ENCODE peak calls at places on chromosomes 5 and 9, in six cellular contexts. One of them, this sample, is unnamed.

GRCh38 chr5:109876941-109877669 is 187.4 kb downstream of the MAN2A1 start:
- DNase-seq in HepG2: no peak
- DNase-seq in PC-3: peak; percentile 94
- DNase-seq in fibroblast of lung: peak; percentile 26
- DNase-seq in neural progenitor cell: no peak
- DNase-seq in PC-9: peak; percentile 38
- DNase-seq in this sample: no peak

GRCh38 chr5:59321631-59322030 is 571.9 kb downstream of the PDE4D start:
- DNase-seq in HepG2: no peak
- DNase-seq in PC-3: no peak
- DNase-seq in fibroblast of lung: no peak
- DNase-seq in neural progenitor cell: no peak
- DNase-seq in PC-9: no peak
- DNase-seq in this sample: no peak

GRCh38 chr9:95508968-95509850 is 7.6 kb downstream of the PTCH1 start:
- DNase-seq in HepG2: peak; percentile 73
- DNase-seq in PC-3: peak; percentile 74
- DNase-seq in fibroblast of lung: peak; percentile 95
- DNase-seq in neural progenitor cell: peak; percentile 99
- DNase-seq in PC-9: peak; percentile 75
- DNase-seq in this sample: no peak

GRCh38 chr5:68303038-68303738 is 87.6 kb downstream of the PIK3R1 start:
- DNase-seq in HepG2: no peak
- DNase-seq in PC-3: no peak
- DNase-seq in fibroblast of lung: no peak
- DNase-seq in neural progenitor cell: no peak
- DNase-seq in PC-9: no peak
- DNase-seq in this sample: no peak

GRCh38 chr5:38600334-38601045 is 44.0 kb upstream of the LIFR start:
- DNase-seq in HepG2: no peak
- DNase-seq in PC-3: peak; percentile 63
- DNase-seq in fibroblast of lung: peak; percentile 72
- DNase-seq in neural progenitor cell: no peak
- DNase-seq in PC-9: no peak
- DNase-seq in this sample: no peak

GRCh38 chr5:57989378-57989777 is 470.5 kb downstream of the PLK2 start:
- DNase-seq in HepG2: no peak
- DNase-seq in PC-3: peak; percentile 68
- DNase-seq in fibroblast of lung: no peak
- DNase-seq in neural progenitor cell: no peak
- DNase-seq in PC-9: peak; percentile 48
- DNase-seq in this sample: no peak

GRCh38 chr9:33939924-33940874 is 108.5 kb downstream of the UBAP2 start:
- DNase-seq in HepG2: peak; percentile 98
- DNase-seq in PC-3: peak; percentile 71
- DNase-seq in fibroblast of lung: no peak
- DNase-seq in neural progenitor cell: no peak
- DNase-seq in PC-9: no peak
- DNase-seq in this sample: no peak

GRCh38 chr9:119802115-119802514 is 432.9 kb upstream of the BRINP1 start:
- DNase-seq in HepG2: no peak
- DNase-seq in PC-3: no peak
- DNase-seq in fibroblast of lung: no peak
- DNase-seq in neural progenitor cell: no peak
- DNase-seq in PC-9: no peak
- DNase-seq in this sample: no peak

GRCh38 chr9:21556581-21557427 is 74.7 kb upstream of the IFNE start:
- DNase-seq in HepG2: no peak
- DNase-seq in PC-3: no peak
- DNase-seq in fibroblast of lung: peak; percentile 67
- DNase-seq in neural progenitor cell: no peak
- DNase-seq in PC-9: no peak
- DNase-seq in this sample: no peak

GRCh38 chr9:6827370-6827949 is 69.7 kb downstream of the KDM4C start:
- DNase-seq in HepG2: peak; percentile 71
- DNase-seq in PC-3: peak; percentile 79
- DNase-seq in fibroblast of lung: peak; percentile 58
- DNase-seq in neural progenitor cell: peak; percentile 73
- DNase-seq in PC-9: no peak
- DNase-seq in this sample: peak; percentile 51

GRCh38 chr9:120175031-120175430 is 404.9 kb downstream of the CDK5RAP2 start:
- DNase-seq in HepG2: no peak
- DNase-seq in PC-3: no peak
- DNase-seq in fibroblast of lung: no peak
- DNase-seq in neural progenitor cell: no peak
- DNase-seq in PC-9: no peak
- DNase-seq in this sample: no peak

GRCh38 chr9:112086627-112087026 is 88.5 kb downstream of the SUSD1 start:
- DNase-seq in HepG2: peak; percentile 7
- DNase-seq in PC-3: peak; percentile 51
- DNase-seq in fibroblast of lung: peak; percentile 44
- DNase-seq in neural progenitor cell: peak; percentile 44
- DNase-seq in PC-9: peak; percentile 39
- DNase-seq in this sample: no peak

GRCh38 chr5:120684213-120684612 is 220.1 kb downstream of the PRR16 start:
- DNase-seq in HepG2: no peak
- DNase-seq in PC-3: peak; percentile 51
- DNase-seq in fibroblast of lung: peak; percentile 57
- DNase-seq in neural progenitor cell: no peak
- DNase-seq in PC-9: no peak
- DNase-seq in this sample: no peak

GRCh38 chr5:167870055-167870454 is 421.4 kb upstream of the WWC1 start:
- DNase-seq in HepG2: no peak
- DNase-seq in PC-3: no peak
- DNase-seq in fibroblast of lung: no peak
- DNase-seq in neural progenitor cell: no peak
- DNase-seq in PC-9: no peak
- DNase-seq in this sample: no peak

GRCh38 chr5:158154226-158155005 is 295.5 kb upstream of the CLINT1 start:
- DNase-seq in HepG2: no peak
- DNase-seq in PC-3: peak; percentile 81
- DNase-seq in fibroblast of lung: peak; percentile 93
- DNase-seq in neural progenitor cell: no peak
- DNase-seq in PC-9: no peak
- DNase-seq in this sample: no peak

GRCh38 chr9:35661756-35662350 is 3.1 kb downstream of the ARHGEF39 start:
- DNase-seq in HepG2: peak; percentile 42
- DNase-seq in PC-3: no peak
- DNase-seq in fibroblast of lung: no peak
- DNase-seq in neural progenitor cell: no peak
- DNase-seq in PC-9: no peak
- DNase-seq in this sample: peak; percentile 44

GRCh38 chr5:481347-481746 is 38.4 kb downstream of the EXOC3 start:
- DNase-seq in HepG2: no peak
- DNase-seq in PC-3: no peak
- DNase-seq in fibroblast of lung: no peak
- DNase-seq in neural progenitor cell: no peak
- DNase-seq in PC-9: no peak
- DNase-seq in this sample: no peak

GRCh38 chr9:2816476-2817141 is 27.3 kb downstream of the PUM3 start:
- DNase-seq in HepG2: no peak
- DNase-seq in PC-3: no peak
- DNase-seq in fibroblast of lung: peak; percentile 99
- DNase-seq in neural progenitor cell: no peak
- DNase-seq in PC-9: no peak
- DNase-seq in this sample: no peak

GRCh38 chr5:99191181-99191775 is 262.5 kb upstream of the CHD1 start:
- DNase-seq in HepG2: no peak
- DNase-seq in PC-3: peak; percentile 34
- DNase-seq in fibroblast of lung: no peak
- DNase-seq in neural progenitor cell: no peak
- DNase-seq in PC-9: no peak
- DNase-seq in this sample: no peak

GRCh38 chr5:125045647-125046046 is 299.2 kb upstream of the ZNF608 start:
- DNase-seq in HepG2: no peak
- DNase-seq in PC-3: peak; percentile 81
- DNase-seq in fibroblast of lung: no peak
- DNase-seq in neural progenitor cell: no peak
- DNase-seq in PC-9: peak; percentile 43
- DNase-seq in this sample: no peak

GRCh38 chr5:74895906-74896305 is 29.7 kb upstream of the FAM169A start:
- DNase-seq in HepG2: no peak
- DNase-seq in PC-3: peak; percentile 39
- DNase-seq in fibroblast of lung: peak; percentile 82
- DNase-seq in neural progenitor cell: no peak
- DNase-seq in PC-9: no peak
- DNase-seq in this sample: no peak

GRCh38 chr5:180813418-180813817 is 10.8 kb upstream of the MGAT1 start:
- DNase-seq in HepG2: no peak
- DNase-seq in PC-3: peak; percentile 35
- DNase-seq in fibroblast of lung: no peak
- DNase-seq in neural progenitor cell: no peak
- DNase-seq in PC-9: no peak
- DNase-seq in this sample: no peak

GRCh38 chr9:94783121-94783664 is 56.7 kb downstream of the AOPEP start:
- DNase-seq in HepG2: peak; percentile 75
- DNase-seq in PC-3: peak; percentile 98
- DNase-seq in fibroblast of lung: peak; percentile 89
- DNase-seq in neural progenitor cell: peak; percentile 88
- DNase-seq in PC-9: peak; percentile 99
- DNase-seq in this sample: peak; percentile 42

GRCh38 chr5:78601622-78602314 is 46.8 kb downstream of the LHFPL2 start:
- DNase-seq in HepG2: peak; percentile 56
- DNase-seq in PC-3: peak; percentile 34
- DNase-seq in fibroblast of lung: peak; percentile 60
- DNase-seq in neural progenitor cell: no peak
- DNase-seq in PC-9: no peak
- DNase-seq in this sample: no peak

DNA sequence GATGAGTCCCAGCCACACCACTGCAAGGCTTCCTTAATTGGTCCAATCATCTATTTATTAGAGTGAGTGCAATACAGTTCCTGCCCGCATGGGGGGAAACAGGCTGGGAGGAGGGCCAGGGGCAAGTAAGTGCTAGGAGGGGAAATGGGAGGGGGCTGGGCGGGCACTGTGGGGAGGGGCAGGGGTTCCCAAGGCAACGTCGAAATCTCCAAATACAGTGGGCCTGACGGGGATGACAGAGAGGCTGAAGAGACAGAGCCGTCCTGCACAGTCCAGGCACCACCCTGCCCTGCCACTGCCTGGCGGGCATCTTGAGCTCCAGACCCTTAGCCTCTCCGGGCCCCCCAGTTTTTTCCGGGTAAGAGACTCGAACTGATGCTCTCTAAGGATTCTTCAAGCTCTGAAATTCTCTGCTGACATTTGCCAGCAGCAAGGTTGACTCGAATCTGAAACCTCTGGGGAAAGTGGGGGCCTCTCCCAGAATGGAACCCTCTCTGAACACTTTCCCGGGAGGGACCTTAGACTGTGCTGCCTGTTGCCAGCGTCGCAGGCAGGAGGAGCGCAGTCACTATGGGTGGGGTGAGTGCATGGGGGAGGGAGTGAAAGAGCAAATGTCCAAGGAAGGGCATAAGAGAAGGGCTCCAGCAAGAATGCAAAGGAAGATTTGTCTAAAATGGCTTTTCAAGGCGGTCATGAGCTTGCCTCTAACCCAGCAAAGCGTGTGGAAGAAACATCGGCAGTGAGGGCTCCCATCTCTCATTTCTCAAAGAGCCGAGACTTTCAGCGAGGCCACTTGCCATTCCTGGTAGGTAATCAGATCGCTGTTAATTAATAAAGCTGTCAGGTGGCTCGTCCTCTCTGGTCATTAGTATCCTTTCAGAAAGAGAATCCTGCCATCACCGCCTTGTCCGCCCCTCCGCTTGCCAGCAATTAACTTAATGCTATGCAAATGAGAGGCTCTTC is 98.9 kb downstream of the GTF3C4 start:
- DNase-seq in HepG2: peak; percentile 58
- DNase-seq in PC-3: peak; percentile 41
- DNase-seq in fibroblast of lung: peak; percentile 69
- DNase-seq in neural progenitor cell: peak; percentile 80
- DNase-seq in PC-9: no peak
- DNase-seq in this sample: peak; percentile 84
- TF ChIP-seq CTCF in HepG2: peak; percentile 40
- TF ChIP-seq CTCF in PC-3: peak; percentile 40
- TF ChIP-seq CTCF in fibroblast of lung: peak; percentile 37
- TF ChIP-seq CTCF in neural progenitor cell: peak; percentile 55
- TF ChIP-seq CTCF in PC-9: peak; percentile 47
- TF ChIP-seq CTCF in this sample: peak; percentile 67

DNA sequence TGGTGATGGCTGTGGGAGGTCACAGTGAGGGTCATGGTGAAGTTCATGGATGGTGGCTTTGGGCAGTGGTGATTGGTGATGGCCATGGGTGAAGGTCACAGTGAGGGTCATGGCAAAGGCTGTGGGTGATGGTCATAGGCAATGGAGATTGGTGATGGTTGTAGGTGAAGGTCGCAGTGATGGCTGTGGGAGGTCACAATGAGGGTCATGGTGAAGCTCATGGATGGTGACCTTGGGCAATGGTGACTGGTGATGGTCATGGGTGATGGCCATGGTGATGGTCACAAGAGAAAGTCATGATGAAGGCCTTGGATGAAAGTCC is 115.6 kb upstream of the IRX4 start:
- DNase-seq in HepG2: no peak
- DNase-seq in PC-3: no peak
- DNase-seq in fibroblast of lung: no peak
- DNase-seq in neural progenitor cell: no peak
- DNase-seq in PC-9: no peak
- DNase-seq in this sample: no peak
- TF ChIP-seq EZH2 in HepG2: no peak
- TF ChIP-seq EZH2 in PC-3: no peak
- TF ChIP-seq EZH2 in fibroblast of lung: no peak
- TF ChIP-seq EZH2 in neural progenitor cell: no peak
- TF ChIP-seq EZH2 in PC-9: no peak
- TF ChIP-seq EZH2 in this sample: no peak

GRCh38 chr9:97567182-97567893 is 65.8 kb downstream of the TSTD2 start:
- DNase-seq in HepG2: no peak
- DNase-seq in PC-3: no peak
- DNase-seq in fibroblast of lung: no peak
- DNase-seq in neural progenitor cell: no peak
- DNase-seq in PC-9: no peak
- DNase-seq in this sample: no peak

GRCh38 chr9:97565262-97565661 is 63.8 kb downstream of the TMOD1 start:
- DNase-seq in HepG2: no peak
- DNase-seq in PC-3: no peak
- DNase-seq in fibroblast of lung: no peak
- DNase-seq in neural progenitor cell: no peak
- DNase-seq in PC-9: no peak
- DNase-seq in this sample: no peak

GRCh38 chr9:97568461-97569275 is 64.5 kb downstream of the TSTD2 start:
- DNase-seq in HepG2: no peak
- DNase-seq in PC-3: no peak
- DNase-seq in fibroblast of lung: no peak
- DNase-seq in neural progenitor cell: no peak
- DNase-seq in PC-9: no peak
- DNase-seq in this sample: no peak

GRCh38 chr9:97570899-97571298 is 62.3 kb downstream of the TSTD2 start:
- DNase-seq in HepG2: no peak
- DNase-seq in PC-3: no peak
- DNase-seq in fibroblast of lung: no peak
- DNase-seq in neural progenitor cell: no peak
- DNase-seq in PC-9: no peak
- DNase-seq in this sample: no peak

GRCh38 chr9:97567894-97568202 is 65.3 kb downstream of the TSTD2 start:
- DNase-seq in HepG2: no peak
- DNase-seq in PC-3: no peak
- DNase-seq in fibroblast of lung: no peak
- DNase-seq in neural progenitor cell: no peak
- DNase-seq in PC-9: no peak
- DNase-seq in this sample: no peak
- TF ChIP-seq CTCF in HepG2: no peak
- TF ChIP-seq CTCF in PC-3: no peak
- TF ChIP-seq CTCF in fibroblast of lung: no peak
- TF ChIP-seq CTCF in neural progenitor cell: no peak
- TF ChIP-seq CTCF in PC-9: no peak
- TF ChIP-seq CTCF in this sample: no peak

GRCh38 chr9:92807757-92808725 is 43.4 kb upstream of the BICD2 start:
- DNase-seq in HepG2: no peak
- DNase-seq in PC-3: no peak
- DNase-seq in fibroblast of lung: no peak
- DNase-seq in neural progenitor cell: peak; percentile 36
- DNase-seq in PC-9: no peak
- DNase-seq in this sample: no peak
- TF ChIP-seq EZH2 in HepG2: no peak
- TF ChIP-seq EZH2 in PC-3: no peak
- TF ChIP-seq EZH2 in fibroblast of lung: peak; percentile 86
- TF ChIP-seq EZH2 in neural progenitor cell: peak; percentile 89
- TF ChIP-seq EZH2 in PC-9: no peak
- TF ChIP-seq EZH2 in this sample: no peak

This sample was measured in DND-41.